ENCODE peak calls at places on chromosomes 4 and X, in six cellular contexts. G is adrenal gland; H is tibial artery; P is CD8-positive, alpha-beta T cell; S is cardiac muscle cell; N is mammary epithelial cell. T is an unnamed sample. For H3K4me1, the result is how much of the 10 kb centered on the place peaks cover.

GRCh38 chr4:112847781-112848180 is 201.7 kb upstream of the ANK2 start:
- DNase-seq in G (no peak), P (no peak), H (no peak), S (no peak), N (no peak), T (no peak)

GRCh38 chrX:132953358-132953757 is 5.1 kb downstream of the HS6ST2 start:
- DNase-seq in P (no peak), G (no peak), H (no peak), S (no peak), N (no peak), T (no peak)

GRCh38 chr4:114907514-114908099 is 205.8 kb downstream of the NDST4 start:
- DNase-seq in G (no peak), P (no peak), S (no peak), N (no peak), H (no peak), T (no peak)

GRCh38 chr4:88285235-88285505 is 809 bp upstream of the PPM1K start:
- DNase-seq in S (no peak), P (no peak), N (no peak), G (no peak), H (no peak), T (no peak)

GRCh38 chr4:16225139-16225538 is 1.1 kb downstream of the TAPT1 start:
- DNase-seq in G (no peak), N (no peak), P (no peak), S (peak), H (no peak), T (no peak)

GRCh38 chr4:154954117-154954516 is 173.0 kb downstream of the RBM46 start:
- DNase-seq in H (no peak), N (no peak), P (no peak), S (no peak), G (no peak), T (no peak)

GRCh38 chrX:1164322-1165288 is 47.8 kb downstream of the CRLF2 start:
- DNase-seq in N (no peak), S (peak), G (peak), P (no peak), H (peak), T (no peak)

GRCh38 chr4:156763511-156763910 is 208.1 kb downstream of the PDGFC start:
- DNase-seq in G (no peak), N (no peak), H (no peak), P (no peak), S (peak), T (no peak)

GRCh38 chrX:51776851-51777250 is 33.6 kb downstream of the GSPT2 start:
- DNase-seq in N (no peak), G (no peak), P (no peak), S (no peak), H (no peak), T (no peak)

GRCh38 chr4:148834804-148835598 is 392.8 kb upstream of the NR3C2 start:
- DNase-seq in H (no peak), S (peak), G (no peak), N (peak), P (no peak), T (peak)

GRCh38 chrX:77160301-77160700 is 286.9 kb upstream of the FGF16 start:
- DNase-seq in S (no peak), N (no peak), P (no peak), G (no peak), H (no peak), T (no peak)

GRCh38 chrX:53732797-53733196 is 46.3 kb upstream of the HUWE1 start:
- DNase-seq in S (no peak), H (no peak), G (no peak), N (no peak), P (no peak), T (no peak)

DNA sequence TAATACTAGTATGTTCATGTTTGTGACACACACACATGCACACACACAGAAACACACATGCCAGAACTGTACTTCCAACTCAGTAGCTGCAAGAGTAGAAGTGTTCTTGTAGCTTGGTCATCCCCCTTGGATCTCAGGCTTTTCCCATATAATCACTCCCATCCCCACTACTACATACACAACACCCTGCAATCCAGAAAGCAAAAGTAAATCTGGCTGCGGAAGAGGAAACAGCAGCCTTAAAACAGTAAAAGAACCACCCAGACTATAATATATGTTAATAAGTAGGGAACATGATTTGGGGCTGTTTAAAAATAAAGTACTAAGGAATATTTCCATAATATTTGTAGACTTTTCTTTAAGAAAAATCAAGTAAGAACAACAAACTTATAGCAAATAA is 103.2 kb downstream of the AMMECR1 start:
- DNase-seq in G (no peak), N (no peak), P (no peak), S (no peak), H (no peak), T (no peak)
- H3K4me1 ChIP-seq in G (under half), N (under half), P (under half), S (under half), H (under half), T (under half)

GRCh38 chrX:24151513-24151912 is 2.0 kb downstream of the ZFX start:
- DNase-seq in N (no peak), G (no peak), H (no peak), S (no peak), P (no peak), T (no peak)
- H3K4me1 ChIP-seq in N (under half), G (under half), H (under half), S (half or more), P (under half), T (under half)

GRCh38 chrX:65697915-65698796 is 30.7 kb downstream of the MSN start:
- DNase-seq in G (peak), H (no peak), N (no peak), P (peak), S (peak), T (peak)

GRCh38 chrX:65696613-65697012 is 29.2 kb downstream of the MSN start:
- DNase-seq in G (no peak), S (no peak), P (no peak), H (no peak), N (no peak), T (no peak)

GRCh38 chrX:65697173-65697572 is 29.7 kb downstream of the MSN start:
- DNase-seq in N (no peak), H (no peak), S (peak), G (no peak), P (no peak), T (no peak)

GRCh38 chrX:65690057-65690855 is 22.8 kb downstream of the MSN start:
- DNase-seq in P (no peak), N (peak), G (no peak), H (peak), S (peak), T (no peak)

GRCh38 chrX:65695849-65696248 is 28.4 kb downstream of the MSN start:
- DNase-seq in S (no peak), H (no peak), G (no peak), N (no peak), P (no peak), T (no peak)
- H3K4me1 ChIP-seq in S (under half), H (under half), G (under half), N (under half), P (half or more), T (under half)

GRCh38 chrX:118519411-118520205 is 24.0 kb downstream of the DOCK11 start:
- DNase-seq in G (no peak), P (no peak), N (peak), H (no peak), S (peak), T (no peak)
- H3K4me1 ChIP-seq in G (under half), P (half or more), N (under half), H (under half), S (under half), T (under half)

DNA sequence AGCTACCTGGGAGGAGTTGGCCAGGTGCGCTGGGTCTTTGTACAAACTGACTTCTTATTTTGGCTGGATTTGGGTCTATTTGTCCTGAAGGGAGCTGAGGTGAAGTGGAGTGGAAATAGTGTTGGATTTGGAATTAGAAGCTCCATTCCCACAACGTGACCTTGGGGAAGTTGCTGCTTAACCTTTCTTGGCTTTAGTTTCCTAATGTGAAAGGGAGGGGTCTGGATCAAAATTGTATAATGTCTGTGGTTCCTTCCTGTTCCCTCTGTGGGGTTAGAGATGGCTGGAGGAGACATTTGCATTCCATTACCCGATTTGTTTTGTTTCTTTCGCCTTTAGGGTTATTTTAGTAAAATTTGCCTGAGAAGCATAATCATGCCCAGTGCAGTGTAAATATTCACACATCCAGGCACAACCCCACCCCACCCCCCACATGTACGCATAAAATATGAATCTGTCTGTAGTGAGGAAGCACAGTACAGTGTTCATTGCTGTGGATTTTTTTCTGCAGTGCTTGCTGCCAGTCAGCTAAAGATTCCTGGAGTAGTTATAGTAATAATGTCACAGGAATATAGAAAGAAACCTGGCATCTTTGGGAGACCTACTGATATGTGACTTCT is 21.5 kb downstream of the JADE1 start:
- DNase-seq in P (no peak), N (no peak), S (peak), G (no peak), H (no peak), T (no peak)
- H3K4me1 ChIP-seq in P (under half), N (under half), S (under half), G (half or more), H (under half), T (under half)

GRCh38 chr4:168124008-168124641 is 31.8 kb downstream of the ANXA10 start:
- DNase-seq in N (peak), P (no peak), S (no peak), G (no peak), H (no peak), T (no peak)

GRCh38 chr4:168129046-168129772 is 36.9 kb downstream of the ANXA10 start:
- DNase-seq in P (no peak), G (no peak), H (no peak), S (no peak), N (no peak), T (no peak)

GRCh38 chr4:168129802-168130201 is 37.5 kb downstream of the ANXA10 start:
- DNase-seq in N (no peak), S (no peak), G (no peak), H (no peak), P (no peak), T (no peak)

GRCh38 chr4:168128601-168129000 is 36.3 kb downstream of the ANXA10 start:
- DNase-seq in G (no peak), S (no peak), N (peak), P (no peak), H (no peak), T (no peak)

DNA sequence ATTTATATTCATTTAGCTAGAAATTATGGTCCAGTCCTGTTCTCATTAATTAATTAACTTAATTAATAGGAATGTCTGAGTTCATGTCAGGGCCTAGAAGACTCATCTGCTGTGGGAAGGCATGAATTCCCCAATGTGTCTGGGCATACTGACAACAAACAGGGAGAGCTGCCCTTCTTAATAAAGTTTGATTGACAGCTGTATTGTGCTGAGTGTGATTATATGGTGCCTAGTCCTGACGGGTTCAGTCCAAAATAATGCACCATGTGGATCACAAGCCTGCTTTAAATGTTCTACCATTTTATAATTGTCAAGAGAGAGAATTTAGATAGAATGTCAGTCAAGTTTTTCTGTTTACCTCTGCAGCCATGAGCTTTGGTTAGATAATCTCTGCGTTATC is 34.6 kb downstream of the ANXA10 start:
- DNase-seq in P (no peak), N (no peak), H (no peak), G (no peak), S (no peak), T (no peak)
- H3K4me1 ChIP-seq in P (under half), N (under half), H (under half), G (under half), S (under half), T (under half)

GRCh38 chr4:7903686-7904085 is 36.0 kb downstream of the AFAP1 start:
- DNase-seq in N (no peak), P (no peak), S (no peak), G (no peak), H (no peak), T (no peak)
- H3K4me1 ChIP-seq in N (under half), P (under half), S (half or more), G (under half), H (under half), T (under half)

T was measured in lung.